ENCODE peak calls at places on chromosome 4, in nine cellular contexts. D is spleen, H is brain microvascular endothelial cell, G is tibial nerve, M is heart left ventricle, C is kidney epithelial cell, A is sigmoid colon, W is psoas muscle, Q is prostate gland. F is an unnamed sample. For H3K36me3, the result is how much of the 10 kb centered on the place peaks cover.

GRCh38 chr4:122980860-122981259 is 58.5 kb upstream of the NUDT6 start:
- DNase-seq in D (no peak), C (no peak), H (no peak), A (no peak), Q (no peak), G (no peak), M (no peak), W (no peak), F (no peak)

GRCh38 chr4:145278341-145279121 is 98.1 kb upstream of the OTUD4 start:
- DNase-seq in D (no peak), G (no peak), M (no peak), H (peak), C (no peak), Q (no peak), W (no peak), A (no peak), F (peak)

GRCh38 chr4:123477804-123478209 is 81.2 kb downstream of the SPRY1 start:
- DNase-seq in A (no peak), W (peak), G (peak), D (no peak), M (peak), H (peak), Q (no peak), C (no peak), F (no peak)

GRCh38 chr4:100286601-100287000 is 96.3 kb upstream of the DDIT4L start:
- DNase-seq in H (no peak), A (no peak), Q (no peak), W (no peak), M (no peak), D (no peak), G (no peak), C (no peak), F (no peak)

GRCh38 chr4:140098481-140099132 is 55.4 kb downstream of the MAML3 start:
- DNase-seq in H (no peak), D (no peak), Q (no peak), C (no peak), G (no peak), M (peak), W (no peak), A (no peak), F (no peak)

GRCh38 chr4:119550857-119551532 is 77.6 kb downstream of the PDE5A start:
- DNase-seq in W (no peak), H (peak), M (no peak), D (no peak), G (no peak), C (no peak), A (no peak), Q (no peak), F (no peak)

GRCh38 chr4:16027114-16027513 is 56.7 kb downstream of the PROM1 start:
- DNase-seq in C (no peak), H (no peak), G (no peak), D (no peak), M (no peak), A (no peak), Q (no peak), W (no peak), F (no peak)

GRCh38 chr4:124206779-124207605 is 505.5 kb downstream of the ANKRD50 start:
- DNase-seq in D (no peak), G (no peak), H (peak), W (no peak), A (no peak), C (no peak), M (no peak), Q (no peak), F (no peak)

GRCh38 chr4:56434599-56435000 is 815 bp downstream of the PPAT start:
- DNase-seq in M (no peak), H (peak), A (no peak), C (no peak), G (no peak), Q (peak), D (no peak), W (no peak), F (no peak)

GRCh38 chr4:95637047-95637600 is 88.4 kb upstream of the UNC5C start:
- DNase-seq in H (peak), W (no peak), G (no peak), A (no peak), D (no peak), M (no peak), Q (no peak), C (no peak), F (no peak)

GRCh38 chr4:44544158-44544557 is 95.5 kb upstream of the KCTD8 start:
- DNase-seq in W (no peak), G (no peak), D (no peak), M (no peak), C (no peak), H (no peak), Q (no peak), A (no peak), F (no peak)

GRCh38 chr4:8601556-8601955 is 9.0 kb downstream of the CPZ start:
- DNase-seq in H (no peak), W (no peak), A (no peak), M (no peak), C (no peak), G (no peak), D (no peak), Q (no peak), F (no peak)

GRCh38 chr4:186192068-186192751 is 843 bp downstream of the CYP4V2 start:
- DNase-seq in M (peak), H (peak), A (peak), W (no peak), D (no peak), G (peak), Q (peak), C (no peak), F (no peak)

GRCh38 chr4:140756292-140757219 is at the start of gene TBC1D9:
- DNase-seq in C (peak), G (peak), H (peak), Q (peak), W (peak), A (peak), D (peak), M (peak), F (peak)

GRCh38 chr4:173370130-173370476 is 651 bp upstream of the SAP30 start:
- DNase-seq in A (peak), Q (no peak), D (peak), H (peak), C (no peak), M (peak), G (peak), W (peak), F (no peak)

GRCh38 chr4:5033266-5033945 is 14.1 kb upstream of the CYTL1 start:
- DNase-seq in H (no peak), W (peak), C (no peak), Q (no peak), D (peak), A (no peak), M (peak), G (no peak), F (no peak)

GRCh38 chr4:184635381-184635780 is 13.9 kb downstream of the CASP3 start:
- DNase-seq in G (no peak), W (no peak), M (no peak), A (no peak), C (no peak), Q (no peak), D (no peak), H (no peak), F (no peak)

GRCh38 chr4:56752985-56753384 is 68.5 kb downstream of the SPINK2 start:
- DNase-seq in Q (peak), H (no peak), G (no peak), C (no peak), M (no peak), D (no peak), A (no peak), W (no peak), F (no peak)

GRCh38 chr4:5266991-5267390 is 215.7 kb downstream of the STK32B start:
- DNase-seq in D (no peak), W (no peak), Q (no peak), C (no peak), G (no peak), H (peak), A (no peak), M (no peak), F (no peak)

GRCh38 chr4:149923736-149924135 is 108.1 kb upstream of the IQCM start:
- DNase-seq in H (no peak), C (no peak), G (no peak), Q (no peak), A (no peak), W (no peak), M (no peak), D (no peak), F (no peak)

GRCh38 chr4:108215055-108215454 is 46.3 kb upstream of the LEF1 start:
- DNase-seq in Q (no peak), C (no peak), D (no peak), M (no peak), A (no peak), G (no peak), W (no peak), H (no peak), F (no peak)

GRCh38 chr4:183602444-183603102 is 56.4 kb downstream of the RWDD4 start:
- DNase-seq in W (no peak), D (no peak), A (no peak), M (no peak), G (no peak), Q (no peak), H (no peak), C (no peak), F (no peak)

GRCh38 chr4:155085843-155086530 is 122.4 kb upstream of the NPY2R start:
- DNase-seq in G (no peak), Q (no peak), H (peak), A (no peak), C (no peak), M (no peak), W (no peak), D (no peak), F (no peak)

GRCh38 chr4:10105421-10105820 is 11.2 kb downstream of the WDR1 start:
- DNase-seq in C (no peak), W (no peak), M (no peak), D (no peak), A (no peak), Q (no peak), H (no peak), G (no peak), F (no peak)

GRCh38 chr4:15162465-15163283 is 160.4 kb downstream of the CPEB2 start:
- DNase-seq in D (no peak), A (no peak), M (no peak), G (no peak), C (no peak), H (no peak), Q (no peak), W (no peak), F (no peak)

GRCh38 chr4:21742326-21742725 is 206.2 kb downstream of the KCNIP4 start:
- DNase-seq in Q (no peak), W (no peak), A (no peak), G (no peak), M (no peak), C (no peak), H (no peak), D (no peak), F (no peak)

GRCh38 chr4:68218044-68218443 is 27.4 kb downstream of the TMPRSS11B start:
- DNase-seq in C (no peak), W (no peak), Q (no peak), G (no peak), A (no peak), D (no peak), H (no peak), M (no peak), F (no peak)

GRCh38 chr4:157978680-157979361 is 194.0 kb downstream of the GASK1B start:
- DNase-seq in C (peak), W (peak), H (peak), D (no peak), A (no peak), Q (peak), G (peak), M (peak), F (peak)

GRCh38 chr4:8893624-8894423 is 22.2 kb upstream of the HMX1 start:
- DNase-seq in D (no peak), W (no peak), H (no peak), Q (no peak), A (no peak), M (no peak), C (no peak), G (no peak), F (no peak)

GRCh38 chr4:176896211-176896610 is 103.5 kb upstream of the VEGFC start:
- DNase-seq in M (no peak), A (no peak), G (no peak), C (no peak), Q (no peak), D (no peak), W (no peak), H (no peak), F (no peak)

GRCh38 chr4:76879731-76880364 is 18.1 kb downstream of the SOWAHB start:
- DNase-seq in G (no peak), M (no peak), A (no peak), C (no peak), W (no peak), H (no peak), D (no peak), Q (no peak), F (no peak)

GRCh38 chr4:139509727-139510410 is 46.1 kb downstream of the SETD7 start:
- DNase-seq in Q (no peak), W (no peak), A (no peak), C (no peak), M (peak), D (no peak), H (no peak), G (no peak), F (no peak)

GRCh38 chr4:164888096-164888495 is 11.1 kb downstream of the APELA start:
- DNase-seq in C (no peak), D (no peak), M (no peak), Q (peak), G (no peak), H (peak), A (no peak), W (no peak), F (no peak)

GRCh38 chr4:15695240-15695699 is 7.6 kb upstream of the BST1 start:
- DNase-seq in G (no peak), W (no peak), M (no peak), D (no peak), H (peak), C (peak), A (no peak), Q (no peak), F (no peak)

GRCh38 chr4:128347930-128348660 is 60.5 kb upstream of the PGRMC2 start:
- DNase-seq in M (no peak), A (no peak), D (no peak), Q (no peak), W (no peak), H (peak), C (no peak), G (no peak), F (no peak)

GRCh38 chr4:171117457-171117856 is 695.7 kb upstream of the GALNTL6 start:
- DNase-seq in H (no peak), D (no peak), Q (no peak), A (no peak), G (no peak), W (no peak), M (no peak), C (peak), F (no peak)

GRCh38 chr4:15755781-15756180 is 22.3 kb upstream of the CD38 start:
- DNase-seq in A (no peak), D (no peak), Q (no peak), C (no peak), G (no peak), M (no peak), W (no peak), H (no peak), F (no peak)

GRCh38 chr4:5696341-5696740 is 12.0 kb downstream of the EVC2 start:
- DNase-seq in W (no peak), Q (no peak), M (no peak), D (no peak), C (no peak), A (peak), G (no peak), H (no peak), F (no peak)

GRCh38 chr4:172709376-172709775 is 459.2 kb upstream of the GALNT7 start:
- DNase-seq in G (no peak), C (no peak), A (no peak), D (no peak), Q (no peak), H (no peak), M (no peak), W (no peak), F (no peak)

GRCh38 chr4:2837904-2838496 is 5.6 kb upstream of the ADD1 start:
- DNase-seq in C (no peak), G (peak), A (peak), Q (no peak), H (peak), W (no peak), M (no peak), D (peak), F (no peak)
- H3K4me3 ChIP-seq in C (no peak), G (peak), A (no peak), Q (no peak), H (no peak), W (peak), M (peak), D (no peak), F (no peak)

GRCh38 chr4:88660446-88661294 is 37.0 kb downstream of the NAP1L5 start:
- DNase-seq in D (no peak), C (no peak), A (no peak), Q (no peak), G (no peak), H (peak), W (no peak), M (no peak), F (no peak)

GRCh38 chr4:88659061-88659889 is 38.4 kb downstream of the NAP1L5 start:
- DNase-seq in A (peak), H (peak), D (no peak), G (peak), M (peak), C (peak), Q (peak), W (no peak), F (no peak)

GRCh38 chr4:88659890-88660208 is 37.8 kb downstream of the NAP1L5 start:
- DNase-seq in A (no peak), D (no peak), G (no peak), M (no peak), Q (no peak), W (no peak), C (no peak), H (no peak), F (no peak)

GRCh38 chr4:88653371-88653946 is 44.2 kb downstream of the NAP1L5 start:
- DNase-seq in H (no peak), G (no peak), C (no peak), A (no peak), D (no peak), Q (no peak), W (no peak), M (no peak), F (no peak)

GRCh38 chr4:88655226-88655625 is 42.4 kb downstream of the NAP1L5 start:
- DNase-seq in H (no peak), W (no peak), Q (no peak), A (no peak), D (no peak), C (no peak), G (no peak), M (no peak), F (no peak)
- H3K36me3 ChIP-seq in H (under half), W (half or more), Q (under half), A (under half), D (under half), C (under half), G (under half), M (half or more), F (under half)

GRCh38 chr4:40514409-40515025 is 115.1 kb downstream of the RBM47 start:
- DNase-seq in G (no peak), W (no peak), C (peak), D (no peak), M (no peak), Q (peak), H (no peak), A (no peak), F (no peak)
- TF ChIP-seq CTCF in G (no peak), W (no peak), C (peak), D (no peak), M (no peak), Q (no peak), H (no peak), A (no peak), F (no peak)

DNA sequence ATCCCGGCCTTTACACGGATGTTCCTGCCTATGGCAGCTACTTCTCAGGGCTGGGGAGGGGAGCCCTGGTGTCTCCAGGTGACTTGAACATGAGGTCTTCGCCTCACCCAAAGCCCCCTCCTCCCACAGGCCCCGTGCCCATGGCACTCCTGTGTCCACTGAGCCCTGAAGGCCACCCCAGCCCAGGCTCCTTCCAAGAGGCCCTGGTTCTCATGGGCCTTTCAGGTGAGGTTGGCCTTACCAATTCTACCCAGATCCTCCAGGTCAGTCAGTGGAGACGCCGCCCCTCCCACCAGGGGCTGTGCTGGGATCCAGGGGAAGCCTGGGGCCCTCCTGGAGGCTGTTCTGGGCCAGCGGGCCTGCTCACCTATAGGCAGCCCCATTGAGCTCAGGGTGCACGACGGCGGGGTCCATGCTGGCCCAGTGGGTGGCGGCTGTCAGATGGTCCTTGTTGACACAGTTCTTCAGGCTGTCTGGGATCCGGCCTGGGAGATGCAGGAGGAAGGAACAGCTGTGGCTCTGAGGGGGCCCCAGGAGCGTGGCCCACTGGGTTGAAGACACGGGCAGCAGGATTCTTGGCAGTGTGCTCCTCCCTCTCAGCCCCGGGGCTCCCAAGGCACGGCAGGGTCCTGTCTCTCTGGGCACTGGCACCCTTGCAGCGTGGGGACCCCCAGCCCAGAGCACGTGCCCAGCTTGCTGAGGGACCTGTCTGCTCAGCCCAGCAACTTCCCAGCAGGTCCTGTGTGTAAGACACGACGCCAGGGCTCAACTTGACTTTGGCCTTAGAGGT is 36.2 kb downstream of the CTBP1 start:
- DNase-seq in M (no peak), Q (no peak), H (no peak), W (peak), A (peak), G (no peak), C (no peak), D (peak), F (no peak)
- H3K4me3 ChIP-seq in M (no peak), Q (no peak), H (no peak), W (no peak), A (no peak), G (no peak), C (no peak), D (no peak), F (no peak)

GRCh38 chr4:960140-960735 is 13.1 kb downstream of the DGKQ start:
- DNase-seq in C (no peak), M (no peak), H (no peak), Q (no peak), G (no peak), W (no peak), A (peak), D (peak), F (no peak)
- H3K36me3 ChIP-seq in C (under half), M (half or more), H (under half), Q (under half), G (under half), W (under half), A (under half), D (half or more), F (under half)

GRCh38 chr4:7150083-7150635 is 42.2 kb upstream of the SORCS2 start:
- DNase-seq in M (no peak), A (no peak), D (no peak), G (no peak), W (no peak), C (no peak), Q (no peak), H (no peak), F (no peak)

GRCh38 chr4:7154351-7154981 is 37.9 kb upstream of the SORCS2 start:
- DNase-seq in C (no peak), A (peak), H (no peak), G (no peak), Q (no peak), W (no peak), M (no peak), D (peak), F (no peak)

GRCh38 chr4:7148337-7148736 is 44.0 kb upstream of the SORCS2 start:
- DNase-seq in H (no peak), A (no peak), Q (no peak), W (no peak), G (no peak), C (no peak), D (no peak), M (no peak), F (no peak)

GRCh38 chr4:7153711-7154110 is 38.6 kb upstream of the SORCS2 start:
- DNase-seq in M (no peak), C (no peak), A (peak), D (peak), W (no peak), G (no peak), Q (no peak), H (no peak), F (no peak)

DNA sequence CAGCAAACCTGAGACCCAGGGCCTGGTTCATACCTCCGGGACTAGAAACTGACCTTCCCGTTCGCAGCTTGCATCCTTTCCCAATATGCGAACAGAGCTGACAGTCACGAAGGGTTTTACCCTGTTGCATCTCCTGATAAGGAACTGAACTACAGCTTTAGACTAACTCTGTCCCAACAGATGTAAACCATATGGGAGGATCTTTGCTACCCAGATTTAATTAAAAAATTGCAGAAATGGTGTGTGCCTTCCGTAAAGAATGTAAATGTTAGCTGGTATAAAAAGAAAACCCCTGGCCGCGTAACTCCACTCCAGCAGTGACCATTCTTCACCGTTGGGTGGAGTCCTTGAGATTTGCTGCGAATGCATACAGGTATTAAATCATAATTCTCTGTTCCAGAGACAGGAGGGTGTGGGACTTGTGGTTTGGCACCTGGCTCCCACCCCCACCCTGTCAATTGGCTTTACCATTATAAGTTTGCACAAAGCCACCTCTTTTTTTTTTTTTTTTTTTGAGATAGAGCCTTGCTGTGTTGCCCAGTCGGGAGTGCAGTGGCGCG is 40.6 kb upstream of the SORCS2 start:
- DNase-seq in A (no peak), D (no peak), H (no peak), M (no peak), Q (no peak), W (no peak), C (no peak), G (no peak), F (no peak)
- TF ChIP-seq CTCF in A (no peak), D (no peak), H (peak), M (no peak), Q (no peak), W (no peak), C (no peak), G (no peak), F (peak)

F was measured in GM06990.